ENCODE peak calls at places on chromosomes 3 and 15, in four cellular contexts. One of them, this sample, is unnamed.

GRCh38 chr3:113746955-113747718 is at the start of gene ATP6V1A:
- DNase-seq in heart right ventricle: peak; percentile 10
- DNase-seq in tibial artery: peak; percentile 86
- DNase-seq in SJSA1: peak; percentile 23
- DNase-seq in this sample: peak; percentile 11

GRCh38 chr3:196867155-196867506 is 589 bp upstream of the SENP5 start:
- DNase-seq in heart right ventricle: no peak
- DNase-seq in SJSA1: no peak
- DNase-seq in tibial artery: no peak
- DNase-seq in this sample: no peak

GRCh38 chr3:71444028-71444860 is 139.3 kb downstream of the FOXP1 start:
- DNase-seq in heart right ventricle: peak; percentile 47
- DNase-seq in SJSA1: peak; percentile 66
- DNase-seq in tibial artery: no peak
- DNase-seq in this sample: no peak

GRCh38 chr15:51379390-51379789 is 37.9 kb downstream of the GLDN start:
- DNase-seq in SJSA1: no peak
- DNase-seq in heart right ventricle: no peak
- DNase-seq in tibial artery: no peak
- DNase-seq in this sample: no peak

GRCh38 chr3:126100688-126101301 is 16.9 kb upstream of the SLC41A3 start:
- DNase-seq in SJSA1: peak; percentile 75
- DNase-seq in heart right ventricle: no peak
- DNase-seq in tibial artery: peak; percentile 85
- DNase-seq in this sample: peak; percentile 86

GRCh38 chr3:150547045-150547753 is 612 bp downstream of the EIF2A start:
- DNase-seq in tibial artery: no peak
- DNase-seq in SJSA1: no peak
- DNase-seq in heart right ventricle: no peak
- DNase-seq in this sample: no peak

GRCh38 chr3:149883134-149883533 is 70.1 kb downstream of the RNF13 start:
- DNase-seq in SJSA1: no peak
- DNase-seq in tibial artery: no peak
- DNase-seq in heart right ventricle: no peak
- DNase-seq in this sample: no peak

GRCh38 chr3:11238880-11239279 is 33.3 kb upstream of the ATG7 start:
- DNase-seq in tibial artery: no peak
- DNase-seq in SJSA1: no peak
- DNase-seq in heart right ventricle: no peak
- DNase-seq in this sample: no peak

GRCh38 chr15:23420806-23421575 is 26.1 kb downstream of the GOLGA6L2 start:
- DNase-seq in SJSA1: no peak
- DNase-seq in heart right ventricle: no peak
- DNase-seq in tibial artery: peak; percentile 68
- DNase-seq in this sample: peak; percentile 63

GRCh38 chr3:37739579-37740290 is 121.9 kb upstream of the CTDSPL start:
- DNase-seq in tibial artery: no peak
- DNase-seq in heart right ventricle: peak; percentile 60
- DNase-seq in SJSA1: no peak
- DNase-seq in this sample: no peak

GRCh38 chr3:10406414-10406813 is 85.5 kb upstream of the SEC13 start:
- DNase-seq in heart right ventricle: no peak
- DNase-seq in SJSA1: no peak
- DNase-seq in tibial artery: no peak
- DNase-seq in this sample: no peak

GRCh38 chr3:43317461-43318316 is 31.3 kb downstream of the SNRK start:
- DNase-seq in heart right ventricle: peak; percentile 38
- DNase-seq in tibial artery: no peak
- DNase-seq in SJSA1: no peak
- DNase-seq in this sample: no peak

GRCh38 chr3:127817331-127817821 is 4.9 kb downstream of the MGLL start:
- DNase-seq in heart right ventricle: no peak
- DNase-seq in tibial artery: no peak
- DNase-seq in SJSA1: peak; percentile 26
- DNase-seq in this sample: no peak
- H3K4me1 ChIP-seq in heart right ventricle: peaks cover 55% of the 10 kb centered on the region
- H3K4me1 ChIP-seq in tibial artery: peaks cover 20% of the 10 kb centered on the region
- H3K4me1 ChIP-seq in SJSA1: peaks cover 34% of the 10 kb centered on the region
- H3K4me1 ChIP-seq in this sample: peaks cover 10% of the 10 kb centered on the region

GRCh38 chr3:134923286-134923685 is 128.2 kb downstream of the EPHB1 start:
- DNase-seq in heart right ventricle: no peak
- DNase-seq in SJSA1: no peak
- DNase-seq in tibial artery: no peak
- DNase-seq in this sample: no peak
- H3K4me1 ChIP-seq in heart right ventricle: no peaks in the 10 kb centered on the region
- H3K4me1 ChIP-seq in SJSA1: no peaks in the 10 kb centered on the region
- H3K4me1 ChIP-seq in tibial artery: no peaks in the 10 kb centered on the region
- H3K4me1 ChIP-seq in this sample: no peaks in the 10 kb centered on the region

GRCh38 chr15:89460048-89460447 is 36.3 kb downstream of the RHCG start:
- DNase-seq in tibial artery: no peak
- DNase-seq in SJSA1: no peak
- DNase-seq in heart right ventricle: no peak
- DNase-seq in this sample: no peak

GRCh38 chr15:89455535-89455934 is 40.8 kb downstream of the RHCG start:
- DNase-seq in tibial artery: no peak
- DNase-seq in SJSA1: no peak
- DNase-seq in heart right ventricle: no peak
- DNase-seq in this sample: no peak

GRCh38 chr15:89459271-89460038 is 36.9 kb downstream of the RHCG start:
- DNase-seq in tibial artery: no peak
- DNase-seq in SJSA1: no peak
- DNase-seq in heart right ventricle: no peak
- DNase-seq in this sample: no peak

GRCh38 chr15:89457086-89457485 is 39.3 kb downstream of the RHCG start:
- DNase-seq in heart right ventricle: no peak
- DNase-seq in SJSA1: peak; percentile 15
- DNase-seq in tibial artery: no peak
- DNase-seq in this sample: no peak

GRCh38 chr15:89458440-89458839 is 37.9 kb downstream of the RHCG start:
- DNase-seq in SJSA1: no peak
- DNase-seq in tibial artery: no peak
- DNase-seq in heart right ventricle: no peak
- DNase-seq in this sample: no peak
- H3K4me1 ChIP-seq in SJSA1: no peaks in the 10 kb centered on the region
- H3K4me1 ChIP-seq in tibial artery: no peaks in the 10 kb centered on the region
- H3K4me1 ChIP-seq in heart right ventricle: no peaks in the 10 kb centered on the region
- H3K4me1 ChIP-seq in this sample: no peaks in the 10 kb centered on the region

GRCh38 chr3:110750201-110750600 is 321.4 kb upstream of the NECTIN3 start:
- DNase-seq in tibial artery: no peak
- DNase-seq in heart right ventricle: no peak
- DNase-seq in SJSA1: no peak
- DNase-seq in this sample: no peak
- H3K4me1 ChIP-seq in tibial artery: no peaks in the 10 kb centered on the region
- H3K4me1 ChIP-seq in heart right ventricle: no peaks in the 10 kb centered on the region
- H3K4me1 ChIP-seq in SJSA1: no peaks in the 10 kb centered on the region
- H3K4me1 ChIP-seq in this sample: no peaks in the 10 kb centered on the region

DNA sequence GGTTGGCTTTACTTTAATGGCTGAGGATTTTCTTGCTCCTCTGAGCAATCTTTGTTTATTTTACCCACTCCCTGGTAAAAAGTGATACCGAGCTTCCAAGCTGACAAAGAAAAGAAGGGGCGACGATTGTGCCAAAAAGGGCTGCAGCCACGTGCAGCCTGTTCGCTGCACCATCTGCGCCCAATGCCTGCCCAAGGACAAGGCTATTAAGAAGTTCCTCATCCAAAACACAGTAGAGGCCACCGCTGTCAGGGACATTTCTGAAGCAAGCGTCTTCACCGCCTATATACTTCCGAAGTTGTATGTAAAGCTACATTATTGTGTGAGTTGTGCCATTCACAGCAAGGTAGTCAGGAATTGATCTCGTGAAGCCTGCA is 4.4 kb downstream of the ARHGAP31 start:
- DNase-seq in SJSA1: no peak
- DNase-seq in tibial artery: no peak
- DNase-seq in heart right ventricle: no peak
- DNase-seq in this sample: no peak
- H3K4me1 ChIP-seq in SJSA1: peaks cover 41% of the 10 kb centered on the region
- H3K4me1 ChIP-seq in tibial artery: peaks cover 3% of the 10 kb centered on the region
- H3K4me1 ChIP-seq in heart right ventricle: peaks cover 72% of the 10 kb centered on the region
- H3K4me1 ChIP-seq in this sample: peaks cover 6% of the 10 kb centered on the region

This sample was measured in ascending aorta.